ENCODE peak calls at places on chromosomes 6 and 20, in seven cellular contexts. One of them, this sample, is unnamed.

GRCh38 chr6:158086054-158086705 is 81.9 kb downstream of the SERAC1 start:
- DNase-seq in GM12864: no peak
- DNase-seq in sigmoid colon: no peak
- DNase-seq in heart left ventricle: no peak
- DNase-seq in heart right ventricle: no peak
- DNase-seq in mammary epithelial cell: no peak
- DNase-seq in AG10803: peak
- DNase-seq in this sample: no peak

GRCh38 chr6:87832025-87832825 is 130.2 kb upstream of the AKIRIN2 start:
- DNase-seq in GM12864: peak
- DNase-seq in sigmoid colon: no peak
- DNase-seq in heart left ventricle: no peak
- DNase-seq in heart right ventricle: no peak
- DNase-seq in mammary epithelial cell: peak
- DNase-seq in AG10803: peak
- DNase-seq in this sample: peak

GRCh38 chr6:4108561-4109093 is 26.7 kb downstream of the ECI2 start:
- DNase-seq in GM12864: no peak
- DNase-seq in sigmoid colon: no peak
- DNase-seq in heart left ventricle: no peak
- DNase-seq in heart right ventricle: no peak
- DNase-seq in mammary epithelial cell: no peak
- DNase-seq in AG10803: no peak
- DNase-seq in this sample: no peak

GRCh38 chr6:142833054-142833453 is 111.9 kb downstream of the HIVEP2 start:
- DNase-seq in GM12864: no peak
- DNase-seq in sigmoid colon: no peak
- DNase-seq in heart left ventricle: no peak
- DNase-seq in heart right ventricle: no peak
- DNase-seq in mammary epithelial cell: peak
- DNase-seq in AG10803: peak
- DNase-seq in this sample: no peak

GRCh38 chr6:134175532-134176282 is 123.3 kb upstream of the SLC2A12 start:
- DNase-seq in GM12864: no peak
- DNase-seq in sigmoid colon: peak
- DNase-seq in heart left ventricle: peak
- DNase-seq in heart right ventricle: peak
- DNase-seq in mammary epithelial cell: peak
- DNase-seq in AG10803: peak
- DNase-seq in this sample: no peak

GRCh38 chr6:33696538-33697518 is 14.7 kb downstream of the UQCC2 start:
- DNase-seq in GM12864: no peak
- DNase-seq in sigmoid colon: no peak
- DNase-seq in heart left ventricle: peak
- DNase-seq in heart right ventricle: peak
- DNase-seq in mammary epithelial cell: peak
- DNase-seq in AG10803: peak
- DNase-seq in this sample: no peak

GRCh38 chr6:147676468-147676867 is 168.0 kb downstream of the SAMD5 start:
- DNase-seq in GM12864: no peak
- DNase-seq in sigmoid colon: no peak
- DNase-seq in heart left ventricle: no peak
- DNase-seq in heart right ventricle: no peak
- DNase-seq in mammary epithelial cell: peak
- DNase-seq in AG10803: no peak
- DNase-seq in this sample: no peak

GRCh38 chr6:16278048-16278724 is 39.8 kb downstream of the GMPR start:
- DNase-seq in GM12864: no peak
- DNase-seq in sigmoid colon: no peak
- DNase-seq in heart left ventricle: peak
- DNase-seq in heart right ventricle: no peak
- DNase-seq in mammary epithelial cell: peak
- DNase-seq in AG10803: no peak
- DNase-seq in this sample: no peak

GRCh38 chr6:119110601-119111548 is 32.4 kb upstream of the FAM184A start:
- DNase-seq in GM12864: peak
- DNase-seq in sigmoid colon: no peak
- DNase-seq in heart left ventricle: peak
- DNase-seq in heart right ventricle: no peak
- DNase-seq in mammary epithelial cell: peak
- DNase-seq in AG10803: peak
- DNase-seq in this sample: no peak

GRCh38 chr6:17505767-17506280 is 94.3 kb upstream of the FAM8A1 start:
- DNase-seq in GM12864: no peak
- DNase-seq in sigmoid colon: no peak
- DNase-seq in heart left ventricle: no peak
- DNase-seq in heart right ventricle: no peak
- DNase-seq in mammary epithelial cell: no peak
- DNase-seq in AG10803: peak
- DNase-seq in this sample: no peak

GRCh38 chr6:17506962-17507361 is 93.1 kb upstream of the FAM8A1 start:
- DNase-seq in GM12864: no peak
- DNase-seq in sigmoid colon: no peak
- DNase-seq in heart left ventricle: no peak
- DNase-seq in heart right ventricle: no peak
- DNase-seq in mammary epithelial cell: no peak
- DNase-seq in AG10803: no peak
- DNase-seq in this sample: no peak

GRCh38 chr6:17506531-17506930 is 93.6 kb upstream of the FAM8A1 start:
- DNase-seq in GM12864: no peak
- DNase-seq in sigmoid colon: no peak
- DNase-seq in heart left ventricle: no peak
- DNase-seq in heart right ventricle: no peak
- DNase-seq in mammary epithelial cell: no peak
- DNase-seq in AG10803: no peak
- DNase-seq in this sample: no peak

GRCh38 chr6:17511084-17511483 is 89.0 kb upstream of the FAM8A1 start:
- DNase-seq in GM12864: no peak
- DNase-seq in sigmoid colon: no peak
- DNase-seq in heart left ventricle: no peak
- DNase-seq in heart right ventricle: no peak
- DNase-seq in mammary epithelial cell: no peak
- DNase-seq in AG10803: no peak
- DNase-seq in this sample: no peak
- H3K4me3 ChIP-seq in GM12864: no peak
- H3K4me3 ChIP-seq in sigmoid colon: no peak
- H3K4me3 ChIP-seq in heart left ventricle: no peak
- H3K4me3 ChIP-seq in heart right ventricle: no peak
- H3K4me3 ChIP-seq in mammary epithelial cell: no peak
- H3K4me3 ChIP-seq in AG10803: no peak
- H3K4me3 ChIP-seq in this sample: no peak

GRCh38 chr6:1479601-1480236 is 90.3 kb downstream of the FOXF2 start:
- DNase-seq in GM12864: no peak
- DNase-seq in sigmoid colon: no peak
- DNase-seq in heart left ventricle: no peak
- DNase-seq in heart right ventricle: no peak
- DNase-seq in mammary epithelial cell: no peak
- DNase-seq in AG10803: no peak
- DNase-seq in this sample: no peak

GRCh38 chr6:1482381-1483166 is 93.2 kb downstream of the FOXF2 start:
- DNase-seq in GM12864: peak
- DNase-seq in sigmoid colon: no peak
- DNase-seq in heart left ventricle: no peak
- DNase-seq in heart right ventricle: no peak
- DNase-seq in mammary epithelial cell: peak
- DNase-seq in AG10803: no peak
- DNase-seq in this sample: peak

GRCh38 chr6:1481326-1481725 is 92.0 kb downstream of the FOXF2 start:
- DNase-seq in GM12864: no peak
- DNase-seq in sigmoid colon: no peak
- DNase-seq in heart left ventricle: no peak
- DNase-seq in heart right ventricle: no peak
- DNase-seq in mammary epithelial cell: peak
- DNase-seq in AG10803: peak
- DNase-seq in this sample: no peak

GRCh38 chr6:1477432-1478090 is 88.2 kb downstream of the FOXF2 start:
- DNase-seq in GM12864: no peak
- DNase-seq in sigmoid colon: no peak
- DNase-seq in heart left ventricle: no peak
- DNase-seq in heart right ventricle: no peak
- DNase-seq in mammary epithelial cell: peak
- DNase-seq in AG10803: peak
- DNase-seq in this sample: no peak

GRCh38 chr6:1479095-1479494 is 89.7 kb downstream of the FOXF2 start:
- DNase-seq in GM12864: no peak
- DNase-seq in sigmoid colon: no peak
- DNase-seq in heart left ventricle: no peak
- DNase-seq in heart right ventricle: no peak
- DNase-seq in mammary epithelial cell: peak
- DNase-seq in AG10803: peak
- DNase-seq in this sample: no peak
- TF ChIP-seq CTCF in GM12864: no peak
- TF ChIP-seq CTCF in sigmoid colon: no peak
- TF ChIP-seq CTCF in heart left ventricle: no peak
- TF ChIP-seq CTCF in heart right ventricle: no peak
- TF ChIP-seq CTCF in mammary epithelial cell: no peak
- TF ChIP-seq CTCF in AG10803: peak
- TF ChIP-seq CTCF in this sample: no peak

GRCh38 chr6:82381278-82381677 is 17.7 kb downstream of the TPBG start:
- DNase-seq in GM12864: peak
- DNase-seq in sigmoid colon: no peak
- DNase-seq in heart left ventricle: no peak
- DNase-seq in heart right ventricle: no peak
- DNase-seq in mammary epithelial cell: no peak
- DNase-seq in AG10803: no peak
- DNase-seq in this sample: peak
- H3K4me3 ChIP-seq in GM12864: no peak
- H3K4me3 ChIP-seq in sigmoid colon: no peak
- H3K4me3 ChIP-seq in heart left ventricle: no peak
- H3K4me3 ChIP-seq in heart right ventricle: no peak
- H3K4me3 ChIP-seq in mammary epithelial cell: no peak
- H3K4me3 ChIP-seq in AG10803: no peak
- H3K4me3 ChIP-seq in this sample: no peak

DNA sequence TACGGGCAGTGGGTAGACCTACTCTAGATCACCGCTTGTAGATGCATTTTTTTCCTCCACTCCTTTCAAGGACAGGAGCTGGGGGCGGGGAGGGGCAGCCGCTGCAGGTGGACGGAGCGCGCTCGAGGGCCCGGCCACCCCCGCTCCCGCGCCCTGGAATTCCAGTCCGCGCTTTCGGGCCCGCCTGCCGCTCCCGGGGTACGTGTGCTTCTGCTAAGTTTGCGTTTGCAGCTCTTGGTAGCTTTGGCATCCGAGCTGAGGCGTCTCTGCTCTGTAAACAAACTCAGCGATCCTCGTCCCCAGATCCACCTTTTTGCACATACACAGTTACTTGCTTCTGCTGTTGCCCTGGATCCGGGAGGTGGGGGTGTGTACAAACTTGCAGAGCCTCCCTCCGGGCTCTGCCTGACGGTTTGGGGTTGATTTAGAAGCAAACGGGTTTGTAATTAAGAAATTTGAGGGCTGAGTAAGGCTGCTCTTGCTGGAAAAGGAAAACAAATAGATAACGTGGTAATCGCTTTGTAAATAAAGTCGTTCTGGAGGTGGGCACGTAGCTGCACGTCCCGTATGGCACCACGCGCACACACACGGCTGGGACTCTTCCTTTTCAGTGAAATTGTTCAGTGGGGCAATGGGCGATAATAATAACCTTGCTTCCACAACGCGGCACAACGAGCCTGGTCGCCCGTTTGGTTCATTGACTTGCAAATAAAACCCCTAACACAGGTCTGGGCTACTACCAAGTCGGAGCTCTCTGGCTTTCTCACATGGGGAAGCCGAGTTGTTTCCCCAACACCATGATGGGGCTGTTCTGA is 998 bp upstream of the CITED2 start:
- DNase-seq in GM12864: peak
- DNase-seq in sigmoid colon: peak
- DNase-seq in heart left ventricle: peak
- DNase-seq in heart right ventricle: peak
- DNase-seq in mammary epithelial cell: peak
- DNase-seq in AG10803: peak
- DNase-seq in this sample: peak
- TF ChIP-seq CTCF in GM12864: no peak
- TF ChIP-seq CTCF in sigmoid colon: no peak
- TF ChIP-seq CTCF in heart left ventricle: no peak
- TF ChIP-seq CTCF in heart right ventricle: no peak
- TF ChIP-seq CTCF in mammary epithelial cell: peak
- TF ChIP-seq CTCF in AG10803: peak
- TF ChIP-seq CTCF in this sample: no peak

GRCh38 chr20:31675828-31676533 is 38.3 kb downstream of the COX4I2 start:
- DNase-seq in GM12864: no peak
- DNase-seq in sigmoid colon: no peak
- DNase-seq in heart left ventricle: peak
- DNase-seq in heart right ventricle: no peak
- DNase-seq in mammary epithelial cell: no peak
- DNase-seq in AG10803: no peak
- DNase-seq in this sample: peak

GRCh38 chr20:31673435-31673834 is 35.7 kb downstream of the COX4I2 start:
- DNase-seq in GM12864: no peak
- DNase-seq in sigmoid colon: no peak
- DNase-seq in heart left ventricle: no peak
- DNase-seq in heart right ventricle: no peak
- DNase-seq in mammary epithelial cell: no peak
- DNase-seq in AG10803: no peak
- DNase-seq in this sample: no peak

GRCh38 chr20:31673943-31674463 is 36.3 kb downstream of the COX4I2 start:
- DNase-seq in GM12864: no peak
- DNase-seq in sigmoid colon: no peak
- DNase-seq in heart left ventricle: no peak
- DNase-seq in heart right ventricle: no peak
- DNase-seq in mammary epithelial cell: no peak
- DNase-seq in AG10803: no peak
- DNase-seq in this sample: no peak

GRCh38 chr20:31676534-31677030 is 38.9 kb downstream of the COX4I2 start:
- DNase-seq in GM12864: no peak
- DNase-seq in sigmoid colon: no peak
- DNase-seq in heart left ventricle: no peak
- DNase-seq in heart right ventricle: no peak
- DNase-seq in mammary epithelial cell: no peak
- DNase-seq in AG10803: no peak
- DNase-seq in this sample: no peak

GRCh38 chr20:31674895-31675827 is 37.4 kb downstream of the COX4I2 start:
- DNase-seq in GM12864: no peak
- DNase-seq in sigmoid colon: peak
- DNase-seq in heart left ventricle: peak
- DNase-seq in heart right ventricle: peak
- DNase-seq in mammary epithelial cell: peak
- DNase-seq in AG10803: peak
- DNase-seq in this sample: peak
- H3K4me3 ChIP-seq in GM12864: peak
- H3K4me3 ChIP-seq in sigmoid colon: no peak
- H3K4me3 ChIP-seq in heart left ventricle: peak
- H3K4me3 ChIP-seq in heart right ventricle: no peak
- H3K4me3 ChIP-seq in mammary epithelial cell: no peak
- H3K4me3 ChIP-seq in AG10803: peak
- H3K4me3 ChIP-seq in this sample: peak

GRCh38 chr6:154500769-154501171 is 9.7 kb downstream of the CNKSR3 start:
- DNase-seq in GM12864: no peak
- DNase-seq in sigmoid colon: no peak
- DNase-seq in heart left ventricle: no peak
- DNase-seq in heart right ventricle: no peak
- DNase-seq in mammary epithelial cell: no peak
- DNase-seq in AG10803: no peak
- DNase-seq in this sample: no peak
- TF ChIP-seq CTCF in GM12864: peak
- TF ChIP-seq CTCF in sigmoid colon: peak
- TF ChIP-seq CTCF in heart left ventricle: peak
- TF ChIP-seq CTCF in heart right ventricle: peak
- TF ChIP-seq CTCF in mammary epithelial cell: peak
- TF ChIP-seq CTCF in AG10803: peak
- TF ChIP-seq CTCF in this sample: peak